ENCODE peak calls at places on chromosomes 5 and 9, in six cellular contexts. B, K, U, D, O and E are unnamed samples.
A peak's percentile ranks its signal among the peaks of the same experiment; 100 is the strongest.

GRCh38 chr5:108681079-108681921 is 66.4 kb upstream of the FER start:
- DNase-seq in B (peak; percentile 87), K (no peak), U (no peak), D (no peak), O (peak; percentile 53), E (peak; percentile 25)

GRCh38 chr5:65329266-65329665 is 152.5 kb downstream of the ADAMTS6 start:
- DNase-seq in B (peak; percentile 36), K (no peak), U (no peak), D (no peak), O (no peak), E (no peak)

GRCh38 chr5:36662291-36662851 is 56.0 kb downstream of the SLC1A3 start:
- DNase-seq in B (no peak), K (no peak), U (no peak), D (no peak), O (no peak), E (no peak)

GRCh38 chr9:19156805-19157204 is 29.5 kb upstream of the PLIN2 start:
- DNase-seq in B (peak; percentile 62), K (peak; percentile 72), U (no peak), D (no peak), O (no peak), E (peak; percentile 75)

GRCh38 chr5:125492977-125493376 is 746.5 kb upstream of the ZNF608 start:
- DNase-seq in B (peak; percentile 10), K (no peak), U (no peak), D (no peak), O (no peak), E (no peak)

GRCh38 chr5:1723476-1723875 is 76.2 kb downstream of the MRPL36 start:
- DNase-seq in B (no peak), K (no peak), U (no peak), D (no peak), O (peak; percentile 10), E (no peak)

GRCh38 chr5:77224672-77225355 is 14.3 kb downstream of the PDE8B start:
- DNase-seq in B (peak; percentile 30), K (no peak), U (no peak), D (no peak), O (no peak), E (no peak)

GRCh38 chr9:36308281-36308680 is 50.0 kb upstream of the GNE start:
- DNase-seq in B (no peak), K (no peak), U (no peak), D (no peak), O (no peak), E (no peak)

GRCh38 chr9:102185371-102185770 is 446.9 kb upstream of the GRIN3A start:
- DNase-seq in B (no peak), K (no peak), U (no peak), D (no peak), O (no peak), E (no peak)

GRCh38 chr9:99835581-99835980 is 13.9 kb downstream of the NR4A3 start:
- DNase-seq in B (no peak), K (no peak), U (no peak), D (no peak), O (no peak), E (no peak)

GRCh38 chr9:2559212-2560152 is 62.1 kb upstream of the VLDLR start:
- DNase-seq in B (peak; percentile 99), K (peak; percentile 77), U (no peak), D (peak; percentile 46), O (peak; percentile 50), E (peak; percentile 90)

GRCh38 chr5:122844136-122844915 is 1.1 kb upstream of the SNX24 start:
- DNase-seq in B (peak; percentile 12), K (no peak), U (no peak), D (no peak), O (peak; percentile 44), E (peak; percentile 30)

GRCh38 chr5:51495672-51496071 is 112.4 kb downstream of the ISL1 start:
- DNase-seq in B (no peak), K (no peak), U (no peak), D (no peak), O (no peak), E (no peak)

GRCh38 chr9:128190516-128191405 is 611 bp downstream of the CIZ1 start:
- DNase-seq in B (no peak), K (no peak), U (no peak), D (no peak), O (peak; percentile 41), E (peak; percentile 44)

GRCh38 chr5:149803641-149804468 is 73.7 kb downstream of the PPARGC1B start:
- DNase-seq in B (peak; percentile 52), K (no peak), U (no peak), D (no peak), O (no peak), E (peak; percentile 71)

GRCh38 chr5:143128412-143129071 is 274.9 kb downstream of the NR3C1 start:
- DNase-seq in B (no peak), K (no peak), U (no peak), D (no peak), O (no peak), E (no peak)

GRCh38 chr9:87733273-87734054 is 7.5 kb downstream of the CTSL start:
- DNase-seq in B (no peak), K (no peak), U (no peak), D (no peak), O (no peak), E (no peak)

DNA sequence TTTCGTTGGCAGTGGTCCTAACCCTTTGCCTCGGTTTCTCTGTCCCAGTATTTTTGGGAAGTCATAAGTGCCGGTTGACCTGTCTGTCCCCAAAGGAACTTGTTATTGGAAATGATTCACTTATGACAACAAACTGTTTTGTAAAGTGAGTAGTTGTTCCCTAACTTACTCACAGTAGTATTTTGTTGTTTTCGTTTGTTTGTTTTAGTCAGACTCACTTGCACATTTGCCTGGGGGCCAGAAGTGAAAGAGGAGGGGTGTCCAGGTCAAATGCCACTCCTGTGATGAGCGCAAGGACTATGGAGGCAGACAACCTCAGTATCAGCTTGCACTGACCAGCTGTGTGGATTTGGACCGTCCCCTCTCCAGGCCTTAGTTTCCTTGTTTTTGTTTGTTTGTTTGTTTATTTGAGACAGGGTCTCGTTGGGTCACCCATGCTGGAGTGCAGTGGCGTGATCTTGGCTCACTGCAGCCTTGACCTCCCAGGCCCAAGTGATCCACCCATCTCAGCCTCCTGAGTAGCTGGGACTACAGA is 47.3 kb downstream of the ANKRD55 start:
- DNase-seq in B (no peak), K (no peak), U (no peak), D (no peak), O (no peak), E (no peak)
- H3K27ac ChIP-seq in B (no peak overlapping the region), K (no peak overlapping the region), U (no peak overlapping the region), D (no peak overlapping the region), O (no peak overlapping the region), E (no peak overlapping the region)

DNA sequence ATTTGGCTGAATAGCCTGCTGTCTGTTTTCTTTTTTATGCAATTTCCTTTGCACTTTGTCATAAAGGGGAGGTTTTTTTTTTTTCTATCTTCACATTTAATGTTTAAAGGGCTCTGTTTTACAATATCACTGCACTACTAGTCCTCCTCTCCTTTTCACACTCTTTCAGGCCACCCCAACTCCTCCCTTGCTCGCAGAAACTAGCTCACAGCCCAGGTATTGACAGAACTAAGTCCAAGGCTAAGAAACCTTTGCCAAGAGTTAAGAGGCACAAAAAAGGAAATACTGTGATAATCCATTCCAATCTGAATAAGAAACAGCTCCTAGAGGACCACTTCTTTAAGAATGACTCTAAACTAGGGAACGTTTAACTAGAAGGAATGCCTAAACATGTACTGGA is 1.1 kb upstream of the FGF10 start:
- DNase-seq in B (no peak), K (no peak), U (no peak), D (no peak), O (no peak), E (no peak)
- H3K4me3 ChIP-seq in B (peak overlapping the region; percentile 64), K (peak overlapping the region; percentile 67), U (no peak overlapping the region), D (peak overlapping the region; percentile 52), O (no peak overlapping the region), E (peak overlapping the region; percentile 18)

GRCh38 chr9:105978822-105979221 is 284.5 kb downstream of the TMEM38B start:
- DNase-seq in B (no peak), K (no peak), U (no peak), D (no peak), O (no peak), E (no peak)
- H3K27me3 ChIP-seq in B (no peaks in the 10 kb centered on the region), K (no peaks in the 10 kb centered on the region), U (no peaks in the 10 kb centered on the region), D (no peaks in the 10 kb centered on the region), O (no peaks in the 10 kb centered on the region), E (no peaks in the 10 kb centered on the region)

DNA sequence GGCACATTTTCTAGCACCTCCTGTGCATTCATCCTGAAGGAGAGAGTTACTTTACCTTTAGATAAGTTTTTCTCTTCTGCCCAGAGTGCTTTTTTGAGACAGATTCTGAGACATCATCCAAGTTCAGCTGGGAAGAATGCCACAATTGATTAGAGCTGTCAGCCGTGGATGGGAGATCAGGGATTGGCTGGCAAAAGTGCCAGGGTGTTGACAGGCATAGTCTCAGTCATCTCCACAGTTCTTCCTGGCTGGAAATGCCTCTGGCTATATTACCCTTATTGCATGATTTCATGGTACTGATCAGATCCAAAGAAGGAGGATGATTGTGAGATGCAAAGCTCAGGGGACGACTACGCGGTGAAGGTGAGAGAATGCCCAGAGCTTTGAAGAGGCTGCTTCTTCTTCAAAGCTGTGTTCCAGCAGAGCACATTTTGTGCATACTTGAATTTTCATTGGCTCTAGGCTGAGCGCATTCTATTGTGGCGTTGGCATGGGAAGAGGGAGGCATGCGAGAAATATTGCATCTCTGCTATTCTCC is 82.0 kb downstream of the GRIA1 start:
- DNase-seq in B (no peak), K (no peak), U (no peak), D (no peak), O (no peak), E (no peak)
- H3K27ac ChIP-seq in B (no peak overlapping the region), K (no peak overlapping the region), U (no peak overlapping the region), D (no peak overlapping the region), O (no peak overlapping the region), E (no peak overlapping the region)

GRCh38 chr9:81689343-81690175 is at the start of gene TLE1:
- DNase-seq in B (peak; percentile 100), K (peak; percentile 100), U (peak; percentile 74), D (peak; percentile 99), O (peak; percentile 100), E (peak; percentile 100)
- H3K4me3 ChIP-seq in B (peak within 1 kb of the TSS; percentile 27), K (peak within 1 kb of the TSS; percentile 86), U (peak within 1 kb of the TSS; percentile 71), D (peak within 1 kb of the TSS; percentile 80), O (peak within 1 kb of the TSS; percentile 82), E (peak within 1 kb of the TSS; percentile 71)

DNA sequence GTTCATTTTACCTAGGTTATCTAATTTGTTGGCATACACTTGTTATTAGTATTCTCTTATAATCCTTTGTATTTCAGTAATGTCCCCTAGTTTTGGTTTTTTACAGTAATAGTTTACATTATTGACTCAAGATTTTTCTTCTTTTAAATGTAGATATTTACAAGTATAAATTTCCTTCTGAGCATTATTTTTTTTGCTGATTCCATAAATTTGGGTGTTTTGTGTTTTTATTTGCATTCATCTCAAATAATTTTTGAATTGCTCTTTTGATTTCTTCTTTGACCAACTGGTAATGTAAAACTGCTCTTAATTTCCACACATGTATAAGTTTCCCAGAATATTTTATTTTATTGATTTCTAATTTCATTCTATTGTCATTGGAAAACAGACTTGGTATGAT is 68.1 kb downstream of the ESM1 start:
- DNase-seq in B (no peak), K (no peak), U (no peak), D (no peak), O (no peak), E (no peak)
- H3K27me3 ChIP-seq in B (no peaks in the 10 kb centered on the region), K (no peaks in the 10 kb centered on the region), U (no peaks in the 10 kb centered on the region), D (no peaks in the 10 kb centered on the region), O (no peaks in the 10 kb centered on the region), E (no peaks in the 10 kb centered on the region)